ENCODE peak calls at places on chromosomes 5 and 9, in eight cellular contexts. One of them, this sample, is unnamed. For H3K9me3, the result is how much of the 10 kb centered on the place peaks cover.

GRCh38 chr5:150410524-150411244 is 2.0 kb downstream of the CD74 start:
- DNase-seq in cardiac muscle cell: peak
- DNase-seq in HCT116: peak
- DNase-seq in body of pancreas: peak
- DNase-seq in fibroblast of lung: peak
- DNase-seq in heart right ventricle: no peak
- DNase-seq in Caco-2: peak
- DNase-seq in astrocyte: peak
- DNase-seq in this sample: no peak

GRCh38 chr9:125580701-125581286 is 126.2 kb downstream of the MAPKAP1 start:
- DNase-seq in fibroblast of lung: no peak
- DNase-seq in heart right ventricle: no peak
- DNase-seq in astrocyte: no peak
- DNase-seq in cardiac muscle cell: no peak
- DNase-seq in HCT116: no peak
- DNase-seq in Caco-2: no peak
- DNase-seq in body of pancreas: no peak
- DNase-seq in this sample: no peak

GRCh38 chr5:155987261-155987810 is 339.6 kb upstream of the SGCD start:
- DNase-seq in Caco-2: no peak
- DNase-seq in cardiac muscle cell: no peak
- DNase-seq in fibroblast of lung: no peak
- DNase-seq in heart right ventricle: no peak
- DNase-seq in HCT116: no peak
- DNase-seq in body of pancreas: no peak
- DNase-seq in astrocyte: no peak
- DNase-seq in this sample: no peak

GRCh38 chr5:16871746-16872339 is 64.2 kb downstream of the MYO10 start:
- DNase-seq in HCT116: no peak
- DNase-seq in body of pancreas: no peak
- DNase-seq in cardiac muscle cell: no peak
- DNase-seq in Caco-2: no peak
- DNase-seq in fibroblast of lung: peak
- DNase-seq in astrocyte: peak
- DNase-seq in heart right ventricle: no peak
- DNase-seq in this sample: no peak

GRCh38 chr5:59357421-59357977 is 536.0 kb downstream of the PDE4D start:
- DNase-seq in body of pancreas: peak
- DNase-seq in fibroblast of lung: peak
- DNase-seq in heart right ventricle: peak
- DNase-seq in cardiac muscle cell: peak
- DNase-seq in HCT116: no peak
- DNase-seq in astrocyte: peak
- DNase-seq in Caco-2: peak
- DNase-seq in this sample: peak

GRCh38 chr9:112248722-112249121 is 73.6 kb upstream of the SUSD1 start:
- DNase-seq in cardiac muscle cell: no peak
- DNase-seq in heart right ventricle: no peak
- DNase-seq in fibroblast of lung: peak
- DNase-seq in body of pancreas: no peak
- DNase-seq in HCT116: no peak
- DNase-seq in Caco-2: no peak
- DNase-seq in astrocyte: peak
- DNase-seq in this sample: no peak

GRCh38 chr5:1793301-1793740 is 6.3 kb downstream of the MRPL36 start:
- DNase-seq in fibroblast of lung: no peak
- DNase-seq in cardiac muscle cell: no peak
- DNase-seq in astrocyte: peak
- DNase-seq in heart right ventricle: no peak
- DNase-seq in HCT116: no peak
- DNase-seq in body of pancreas: no peak
- DNase-seq in Caco-2: no peak
- DNase-seq in this sample: peak

GRCh38 chr9:100030548-100030947 is 68.3 kb downstream of the ERP44 start:
- DNase-seq in fibroblast of lung: no peak
- DNase-seq in heart right ventricle: no peak
- DNase-seq in cardiac muscle cell: no peak
- DNase-seq in Caco-2: no peak
- DNase-seq in HCT116: no peak
- DNase-seq in body of pancreas: no peak
- DNase-seq in astrocyte: no peak
- DNase-seq in this sample: no peak

GRCh38 chr9:97703437-97704326 is 6.5 kb upstream of the XPA start:
- DNase-seq in cardiac muscle cell: no peak
- DNase-seq in body of pancreas: peak
- DNase-seq in astrocyte: peak
- DNase-seq in HCT116: peak
- DNase-seq in Caco-2: peak
- DNase-seq in fibroblast of lung: peak
- DNase-seq in heart right ventricle: no peak
- DNase-seq in this sample: no peak

GRCh38 chr9:4281676-4282075 is 18.2 kb downstream of the GLIS3 start:
- DNase-seq in heart right ventricle: no peak
- DNase-seq in body of pancreas: no peak
- DNase-seq in HCT116: no peak
- DNase-seq in Caco-2: no peak
- DNase-seq in fibroblast of lung: no peak
- DNase-seq in astrocyte: no peak
- DNase-seq in cardiac muscle cell: no peak
- DNase-seq in this sample: no peak

GRCh38 chr5:54309751-54310432 is 481 bp downstream of the ARL15 start:
- DNase-seq in HCT116: no peak
- DNase-seq in body of pancreas: peak
- DNase-seq in Caco-2: peak
- DNase-seq in cardiac muscle cell: peak
- DNase-seq in astrocyte: no peak
- DNase-seq in fibroblast of lung: peak
- DNase-seq in heart right ventricle: peak
- DNase-seq in this sample: peak

GRCh38 chr9:2631263-2631662 is 9.7 kb downstream of the VLDLR start:
- DNase-seq in astrocyte: no peak
- DNase-seq in body of pancreas: no peak
- DNase-seq in Caco-2: no peak
- DNase-seq in heart right ventricle: no peak
- DNase-seq in HCT116: no peak
- DNase-seq in fibroblast of lung: no peak
- DNase-seq in cardiac muscle cell: no peak
- DNase-seq in this sample: no peak

GRCh38 chr5:179410291-179411160 is 65.3 kb upstream of the ADAMTS2 start:
- DNase-seq in body of pancreas: no peak
- DNase-seq in HCT116: no peak
- DNase-seq in Caco-2: no peak
- DNase-seq in heart right ventricle: no peak
- DNase-seq in astrocyte: no peak
- DNase-seq in fibroblast of lung: no peak
- DNase-seq in cardiac muscle cell: no peak
- DNase-seq in this sample: no peak

GRCh38 chr5:61519728-61520277 is 187.7 kb downstream of the ZSWIM6 start:
- DNase-seq in heart right ventricle: no peak
- DNase-seq in Caco-2: no peak
- DNase-seq in cardiac muscle cell: no peak
- DNase-seq in body of pancreas: no peak
- DNase-seq in fibroblast of lung: no peak
- DNase-seq in HCT116: no peak
- DNase-seq in astrocyte: no peak
- DNase-seq in this sample: no peak

GRCh38 chr9:105052346-105052745 is 124.4 kb upstream of the ABCA1 start:
- DNase-seq in HCT116: no peak
- DNase-seq in cardiac muscle cell: no peak
- DNase-seq in body of pancreas: no peak
- DNase-seq in heart right ventricle: no peak
- DNase-seq in fibroblast of lung: no peak
- DNase-seq in Caco-2: no peak
- DNase-seq in astrocyte: no peak
- DNase-seq in this sample: no peak

GRCh38 chr5:141559481-141559880 is 59.3 kb downstream of the DIAPH1 start:
- DNase-seq in HCT116: no peak
- DNase-seq in cardiac muscle cell: no peak
- DNase-seq in heart right ventricle: no peak
- DNase-seq in astrocyte: peak
- DNase-seq in body of pancreas: no peak
- DNase-seq in fibroblast of lung: peak
- DNase-seq in Caco-2: no peak
- DNase-seq in this sample: no peak

GRCh38 chr5:168995024-168995423 is 305.9 kb downstream of the SLIT3 start:
- DNase-seq in cardiac muscle cell: no peak
- DNase-seq in HCT116: no peak
- DNase-seq in fibroblast of lung: no peak
- DNase-seq in body of pancreas: no peak
- DNase-seq in heart right ventricle: no peak
- DNase-seq in Caco-2: peak
- DNase-seq in astrocyte: no peak
- DNase-seq in this sample: no peak

GRCh38 chr5:154196955-154197652 is 6.6 kb downstream of the GALNT10 start:
- DNase-seq in HCT116: no peak
- DNase-seq in astrocyte: peak
- DNase-seq in fibroblast of lung: peak
- DNase-seq in body of pancreas: no peak
- DNase-seq in cardiac muscle cell: peak
- DNase-seq in Caco-2: peak
- DNase-seq in heart right ventricle: no peak
- DNase-seq in this sample: no peak

GRCh38 chr9:108363321-108363720 is 492.5 kb downstream of the ACTL7B start:
- DNase-seq in Caco-2: no peak
- DNase-seq in heart right ventricle: no peak
- DNase-seq in HCT116: no peak
- DNase-seq in cardiac muscle cell: no peak
- DNase-seq in fibroblast of lung: no peak
- DNase-seq in body of pancreas: no peak
- DNase-seq in astrocyte: no peak
- DNase-seq in this sample: no peak

GRCh38 chr9:86408121-86408520 is 53.9 kb upstream of the TUT7 start:
- DNase-seq in fibroblast of lung: peak
- DNase-seq in cardiac muscle cell: no peak
- DNase-seq in Caco-2: no peak
- DNase-seq in HCT116: no peak
- DNase-seq in body of pancreas: no peak
- DNase-seq in astrocyte: peak
- DNase-seq in heart right ventricle: no peak
- DNase-seq in this sample: no peak

DNA sequence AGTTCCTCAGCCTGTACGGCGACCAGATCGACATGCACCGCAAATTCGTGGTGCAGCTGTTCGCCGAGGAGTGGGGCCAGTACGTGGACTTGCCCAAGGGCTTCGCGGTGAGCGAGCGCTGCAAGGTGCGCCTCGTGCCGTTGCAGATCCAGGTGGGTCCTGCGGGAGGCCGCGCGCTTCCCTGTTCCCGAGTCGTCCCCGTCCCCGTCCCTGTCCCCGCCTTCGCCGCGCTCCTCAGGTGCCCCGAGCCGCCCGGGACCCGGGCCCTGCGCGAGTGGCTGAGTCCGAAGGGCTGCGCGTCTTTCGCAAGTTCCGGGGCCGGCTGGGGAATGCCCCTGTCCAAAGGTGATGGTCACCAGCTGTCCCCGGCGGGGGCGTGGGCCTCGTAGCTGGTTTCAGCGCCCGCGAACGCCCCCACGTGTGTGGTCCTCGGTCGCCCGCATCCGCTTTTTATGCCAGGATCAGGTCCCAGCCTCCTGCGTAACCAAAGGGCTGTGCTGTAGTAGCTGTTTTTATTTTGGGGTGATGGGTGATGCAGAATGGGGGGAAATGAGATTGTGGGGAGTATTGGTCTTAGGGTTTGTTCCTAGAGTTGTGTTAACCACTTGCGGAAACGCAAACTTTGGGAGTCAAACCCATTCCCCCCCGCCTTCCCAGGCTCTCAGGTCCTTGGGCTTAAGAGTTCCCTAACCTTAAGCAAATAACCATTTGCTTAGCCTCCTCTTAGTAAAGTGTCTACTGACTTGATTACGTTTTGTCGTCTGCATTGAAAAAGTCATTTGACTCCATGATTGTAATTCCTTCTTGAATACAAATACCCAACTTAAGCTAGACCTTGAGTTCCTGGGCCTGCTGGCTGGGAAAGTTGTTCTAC is 612 bp downstream of the ISOC1 start:
- DNase-seq in HCT116: no peak
- DNase-seq in body of pancreas: peak
- DNase-seq in heart right ventricle: peak
- DNase-seq in cardiac muscle cell: peak
- DNase-seq in astrocyte: peak
- DNase-seq in fibroblast of lung: peak
- DNase-seq in Caco-2: peak
- DNase-seq in this sample: peak
- TF ChIP-seq CTCF in HCT116: no peak
- TF ChIP-seq CTCF in body of pancreas: no peak
- TF ChIP-seq CTCF in heart right ventricle: no peak
- TF ChIP-seq CTCF in cardiac muscle cell: peak
- TF ChIP-seq CTCF in astrocyte: no peak
- TF ChIP-seq CTCF in fibroblast of lung: no peak
- TF ChIP-seq CTCF in Caco-2: no peak
- TF ChIP-seq CTCF in this sample: no peak

GRCh38 chr5:3026651-3027050 is 275.2 kb upstream of the IRX2 start:
- DNase-seq in fibroblast of lung: no peak
- DNase-seq in Caco-2: no peak
- DNase-seq in HCT116: no peak
- DNase-seq in heart right ventricle: no peak
- DNase-seq in body of pancreas: no peak
- DNase-seq in astrocyte: no peak
- DNase-seq in cardiac muscle cell: no peak
- DNase-seq in this sample: no peak
- H3K9me3 ChIP-seq in fibroblast of lung: under half
- H3K9me3 ChIP-seq in Caco-2: under half
- H3K9me3 ChIP-seq in HCT116: under half
- H3K9me3 ChIP-seq in heart right ventricle: under half
- H3K9me3 ChIP-seq in body of pancreas: under half
- H3K9me3 ChIP-seq in astrocyte: under half
- H3K9me3 ChIP-seq in cardiac muscle cell: under half
- H3K9me3 ChIP-seq in this sample: under half

DNA sequence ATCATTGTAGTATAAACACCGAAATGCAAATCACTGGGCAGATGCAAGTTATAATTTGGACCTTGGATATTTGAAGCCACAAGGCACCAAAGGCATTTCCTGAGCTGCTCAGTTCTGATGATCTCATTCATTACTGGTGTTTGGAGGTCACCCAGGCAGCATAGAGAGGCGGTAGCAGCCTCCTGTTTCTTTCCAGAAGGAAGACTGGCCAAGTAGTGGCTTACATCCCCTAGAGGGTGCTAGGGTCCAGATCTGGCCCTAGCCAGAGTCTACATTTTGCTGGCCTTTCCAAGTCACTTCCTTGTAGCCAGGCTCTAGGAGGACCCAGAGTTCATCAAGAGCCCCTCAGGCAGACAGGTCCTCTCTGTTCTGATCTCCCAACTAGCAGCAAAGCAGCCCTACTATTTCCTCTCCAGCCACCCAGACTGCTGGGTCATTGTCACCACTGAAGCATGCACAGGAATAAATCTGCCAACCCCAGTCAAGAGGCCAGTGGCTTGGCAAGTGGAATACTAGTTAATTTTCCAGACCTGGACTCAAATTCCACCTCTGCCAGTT is 33.4 kb upstream of the TTC1 start:
- DNase-seq in fibroblast of lung: peak
- DNase-seq in Caco-2: peak
- DNase-seq in HCT116: peak
- DNase-seq in body of pancreas: no peak
- DNase-seq in cardiac muscle cell: no peak
- DNase-seq in heart right ventricle: no peak
- DNase-seq in astrocyte: peak
- DNase-seq in this sample: no peak
- TF ChIP-seq CTCF in fibroblast of lung: peak
- TF ChIP-seq CTCF in Caco-2: no peak
- TF ChIP-seq CTCF in HCT116: peak
- TF ChIP-seq CTCF in body of pancreas: no peak
- TF ChIP-seq CTCF in cardiac muscle cell: peak
- TF ChIP-seq CTCF in heart right ventricle: peak
- TF ChIP-seq CTCF in astrocyte: peak
- TF ChIP-seq CTCF in this sample: no peak

GRCh38 chr9:135268981-135269380 is 181.5 kb downstream of the OLFM1 start:
- DNase-seq in heart right ventricle: no peak
- DNase-seq in cardiac muscle cell: no peak
- DNase-seq in body of pancreas: no peak
- DNase-seq in Caco-2: no peak
- DNase-seq in HCT116: no peak
- DNase-seq in astrocyte: no peak
- DNase-seq in fibroblast of lung: no peak
- DNase-seq in this sample: no peak
- H3K9me3 ChIP-seq in heart right ventricle: under half
- H3K9me3 ChIP-seq in cardiac muscle cell: under half
- H3K9me3 ChIP-seq in body of pancreas: under half
- H3K9me3 ChIP-seq in Caco-2: under half
- H3K9me3 ChIP-seq in HCT116: under half
- H3K9me3 ChIP-seq in astrocyte: under half
- H3K9me3 ChIP-seq in fibroblast of lung: under half
- H3K9me3 ChIP-seq in this sample: under half